ENCODE peak calls at places on chromosomes 3 and 15, in eight cellular contexts. One of them, this sample, is unnamed.

GRCh38 chr15:57505949-57506391 is 85.7 kb upstream of the MYZAP start:
- DNase-seq in stromal cell of bone marrow: no peak
- DNase-seq in HEK293T: no peak
- DNase-seq in activated CD4-positive, alpha-beta T cell treated with anti-CD3 and anti-CD28 coated beads, Interleukin-2, amount 50 U/mL, for 24 hours: no peak
- DNase-seq in endothelial cell: no peak
- DNase-seq in SK-N-DZ: no peak
- DNase-seq in HFFc6: no peak
- DNase-seq in activated CD8-positive, alpha-beta memory T cell treated with anti-CD3 and anti-CD28 coated beads for 24 hours: no peak
- DNase-seq in this sample: no peak

GRCh38 chr3:32963871-32964270 is 12.4 kb downstream of the CCR4 start:
- DNase-seq in endothelial cell: no peak
- DNase-seq in activated CD4-positive, alpha-beta T cell treated with anti-CD3 and anti-CD28 coated beads, Interleukin-2, amount 50 U/mL, for 24 hours: no peak
- DNase-seq in stromal cell of bone marrow: no peak
- DNase-seq in activated CD8-positive, alpha-beta memory T cell treated with anti-CD3 and anti-CD28 coated beads for 24 hours: peak; percentile 24
- DNase-seq in HEK293T: no peak
- DNase-seq in HFFc6: no peak
- DNase-seq in SK-N-DZ: no peak
- DNase-seq in this sample: no peak

GRCh38 chr15:45637552-45638033 is 2.8 kb downstream of the SQOR start:
- DNase-seq in endothelial cell: no peak
- DNase-seq in activated CD8-positive, alpha-beta memory T cell treated with anti-CD3 and anti-CD28 coated beads for 24 hours: peak; percentile 71
- DNase-seq in activated CD4-positive, alpha-beta T cell treated with anti-CD3 and anti-CD28 coated beads, Interleukin-2, amount 50 U/mL, for 24 hours: no peak
- DNase-seq in stromal cell of bone marrow: peak; percentile 79
- DNase-seq in HFFc6: peak; percentile 73
- DNase-seq in SK-N-DZ: no peak
- DNase-seq in HEK293T: no peak
- DNase-seq in this sample: peak; percentile 76

GRCh38 chr3:154538566-154539360 is 108.8 kb upstream of the GPR149 start:
- DNase-seq in endothelial cell: no peak
- DNase-seq in HEK293T: no peak
- DNase-seq in SK-N-DZ: no peak
- DNase-seq in activated CD8-positive, alpha-beta memory T cell treated with anti-CD3 and anti-CD28 coated beads for 24 hours: no peak
- DNase-seq in stromal cell of bone marrow: no peak
- DNase-seq in activated CD4-positive, alpha-beta T cell treated with anti-CD3 and anti-CD28 coated beads, Interleukin-2, amount 50 U/mL, for 24 hours: no peak
- DNase-seq in HFFc6: no peak
- DNase-seq in this sample: no peak

GRCh38 chr3:188658606-188659005 is 504.6 kb downstream of the LPP start:
- DNase-seq in endothelial cell: no peak
- DNase-seq in activated CD8-positive, alpha-beta memory T cell treated with anti-CD3 and anti-CD28 coated beads for 24 hours: no peak
- DNase-seq in SK-N-DZ: no peak
- DNase-seq in HFFc6: no peak
- DNase-seq in HEK293T: no peak
- DNase-seq in activated CD4-positive, alpha-beta T cell treated with anti-CD3 and anti-CD28 coated beads, Interleukin-2, amount 50 U/mL, for 24 hours: no peak
- DNase-seq in stromal cell of bone marrow: no peak
- DNase-seq in this sample: no peak

GRCh38 chr3:131848111-131848510 is 186.7 kb downstream of the CPNE4 start:
- DNase-seq in activated CD8-positive, alpha-beta memory T cell treated with anti-CD3 and anti-CD28 coated beads for 24 hours: no peak
- DNase-seq in endothelial cell: no peak
- DNase-seq in stromal cell of bone marrow: no peak
- DNase-seq in SK-N-DZ: no peak
- DNase-seq in HEK293T: no peak
- DNase-seq in HFFc6: no peak
- DNase-seq in activated CD4-positive, alpha-beta T cell treated with anti-CD3 and anti-CD28 coated beads, Interleukin-2, amount 50 U/mL, for 24 hours: no peak
- DNase-seq in this sample: no peak

GRCh38 chr3:18559323-18559972 is 134.3 kb upstream of the SATB1 start:
- DNase-seq in HEK293T: peak; percentile 58
- DNase-seq in SK-N-DZ: peak; percentile 65
- DNase-seq in activated CD8-positive, alpha-beta memory T cell treated with anti-CD3 and anti-CD28 coated beads for 24 hours: peak; percentile 72
- DNase-seq in stromal cell of bone marrow: no peak
- DNase-seq in HFFc6: peak; percentile 0
- DNase-seq in endothelial cell: peak; percentile 46
- DNase-seq in activated CD4-positive, alpha-beta T cell treated with anti-CD3 and anti-CD28 coated beads, Interleukin-2, amount 50 U/mL, for 24 hours: no peak
- DNase-seq in this sample: no peak

GRCh38 chr3:15263120-15263519 is 57.1 kb downstream of the CAPN7 start:
- DNase-seq in activated CD4-positive, alpha-beta T cell treated with anti-CD3 and anti-CD28 coated beads, Interleukin-2, amount 50 U/mL, for 24 hours: no peak
- DNase-seq in endothelial cell: no peak
- DNase-seq in activated CD8-positive, alpha-beta memory T cell treated with anti-CD3 and anti-CD28 coated beads for 24 hours: no peak
- DNase-seq in HEK293T: no peak
- DNase-seq in SK-N-DZ: no peak
- DNase-seq in HFFc6: no peak
- DNase-seq in stromal cell of bone marrow: no peak
- DNase-seq in this sample: no peak

GRCh38 chr3:36615861-36616260 is 148.5 kb downstream of the DCLK3 start:
- DNase-seq in SK-N-DZ: no peak
- DNase-seq in HEK293T: no peak
- DNase-seq in stromal cell of bone marrow: no peak
- DNase-seq in activated CD8-positive, alpha-beta memory T cell treated with anti-CD3 and anti-CD28 coated beads for 24 hours: no peak
- DNase-seq in endothelial cell: no peak
- DNase-seq in activated CD4-positive, alpha-beta T cell treated with anti-CD3 and anti-CD28 coated beads, Interleukin-2, amount 50 U/mL, for 24 hours: no peak
- DNase-seq in HFFc6: no peak
- DNase-seq in this sample: no peak